ENCODE peak calls at places on chromosomes 16 and 17, in ten cellular contexts. Y, R, A, W, F, X, K, T, P and I are unnamed samples.

GRCh38 chr17:82848022-82848592 is 8.3 kb upstream of the ZNF750 start:
- DNase-seq in K (no peak), W (peak; percentile 89), X (no peak), F (peak; percentile 82), T (peak; percentile 82), Y (peak; percentile 79), P (no peak), R (no peak), A (no peak), I (no peak)

GRCh38 chr17:35807371-35808144 is 1.7 kb upstream of the TAF15 start:
- DNase-seq in R (no peak), W (peak; percentile 37), F (peak; percentile 70), A (no peak), P (no peak), T (no peak), Y (peak; percentile 74), K (no peak), X (no peak), I (no peak)

GRCh38 chr16:4886151-4886550 is 38.9 kb downstream of the UBN1 start:
- DNase-seq in T (no peak), F (no peak), X (no peak), W (no peak), A (no peak), K (no peak), R (no peak), P (no peak), Y (no peak), I (no peak)

GRCh38 chr16:19118938-19119431 is 5.2 kb downstream of the ITPRIPL2 start:
- DNase-seq in F (peak; percentile 93), T (peak; percentile 34), A (peak; percentile 58), P (peak; percentile 68), Y (peak; percentile 95), W (peak; percentile 84), K (no peak), X (no peak), R (no peak), I (no peak)

GRCh38 chr17:27888945-27889344 is 4.2 kb downstream of the LYRM9 start:
- DNase-seq in P (no peak), X (no peak), W (peak; percentile 86), A (no peak), R (no peak), Y (peak; percentile 4), F (no peak), K (no peak), T (no peak), I (no peak)

GRCh38 chr17:39739020-39739884 is 1.5 kb downstream of the GRB7 start:
- DNase-seq in T (peak; percentile 91), Y (no peak), W (peak; percentile 84), R (peak; percentile 45), P (no peak), X (no peak), A (peak; percentile 54), K (no peak), F (no peak), I (no peak)

GRCh38 chr17:1056761-1057160 is 59.8 kb downstream of the TIMM22 start:
- DNase-seq in R (no peak), P (no peak), F (no peak), X (no peak), K (no peak), W (no peak), A (no peak), T (no peak), Y (no peak), I (no peak)

GRCh38 chr16:4385789-4386451 is 14.3 kb downstream of the VASN start:
- DNase-seq in F (no peak), P (no peak), X (no peak), R (no peak), W (no peak), Y (no peak), A (no peak), K (no peak), T (no peak), I (no peak)

GRCh38 chr16:23578096-23578830 is 17.9 kb downstream of the NDUFAB1 start:
- DNase-seq in T (no peak), F (peak; percentile 32), X (no peak), W (no peak), P (no peak), R (no peak), A (peak; percentile 33), K (no peak), Y (peak; percentile 24), I (no peak)

GRCh38 chr17:73261952-73262675 is 434 bp upstream of the CPSF4L start:
- DNase-seq in W (no peak), Y (no peak), T (peak; percentile 83), F (no peak), K (no peak), X (no peak), A (peak; percentile 91), P (no peak), R (no peak), I (no peak)

GRCh38 chr16:14244344-14245010 is 173.4 kb downstream of the MRTFB start:
- DNase-seq in A (no peak), T (no peak), R (no peak), F (peak; percentile 60), X (no peak), P (no peak), W (no peak), Y (peak; percentile 44), K (no peak), I (no peak)

GRCh38 chr17:70239391-70239826 is 70.1 kb downstream of the KCNJ2 start:
- DNase-seq in F (no peak), P (no peak), X (no peak), R (no peak), W (no peak), T (no peak), Y (no peak), K (no peak), A (no peak), I (no peak)

GRCh38 chr17:76497979-76498885 is 3.0 kb downstream of the RHBDF2 start:
- DNase-seq in W (no peak), Y (peak; percentile 93), K (peak; percentile 38), A (peak; percentile 87), R (no peak), F (peak; percentile 74), P (peak; percentile 88), X (no peak), T (peak; percentile 60), I (peak; percentile 45)

GRCh38 chr16:80846275-80847013 is 42.0 kb upstream of the CDYL2 start:
- DNase-seq in A (no peak), Y (no peak), P (no peak), X (no peak), T (no peak), K (no peak), R (no peak), F (no peak), W (no peak), I (no peak)

GRCh38 chr17:65183736-65184135 is 46.6 kb downstream of the RGS9 start:
- DNase-seq in K (no peak), R (no peak), X (no peak), F (no peak), Y (peak; percentile 70), W (peak; percentile 84), T (no peak), P (no peak), A (no peak), I (no peak)

GRCh38 chr17:43114101-43114691 is 11.0 kb downstream of the BRCA1 start:
- DNase-seq in T (no peak), F (no peak), X (no peak), Y (no peak), W (no peak), R (no peak), K (no peak), P (no peak), A (no peak), I (no peak)

DNA sequence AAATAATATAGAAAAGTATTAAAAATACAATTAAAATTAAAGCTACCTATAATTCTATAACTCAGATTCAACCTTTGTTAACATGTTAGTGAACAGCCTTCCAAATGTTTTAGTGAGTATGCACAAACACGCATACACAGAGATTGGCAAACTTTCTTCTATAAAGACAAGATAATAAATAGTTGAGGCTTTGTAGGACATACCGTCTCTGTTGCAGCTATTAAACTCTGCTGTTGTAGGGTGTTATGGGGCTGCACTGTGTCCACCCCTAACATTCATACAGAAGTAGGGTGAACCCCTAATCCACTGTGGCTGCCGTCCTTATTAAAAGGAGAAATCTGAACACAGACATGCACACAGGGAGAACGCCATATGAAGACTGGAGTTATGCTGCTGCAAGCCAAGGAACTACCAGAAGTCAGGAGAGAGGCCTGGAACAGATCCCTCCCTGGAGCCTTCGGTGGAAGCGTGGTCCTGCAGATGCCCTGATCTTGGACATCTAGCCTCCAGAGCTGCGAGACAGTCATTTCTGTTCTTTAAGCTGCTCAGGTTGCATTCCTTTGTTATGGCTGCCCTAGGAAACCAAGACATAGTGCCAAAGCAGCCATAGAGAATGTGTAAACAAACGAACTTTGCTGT is 383.2 kb downstream of the GRIN2A start:
- DNase-seq in K (no peak), R (no peak), T (no peak), A (no peak), W (no peak), X (no peak), P (no peak), Y (no peak), F (no peak), I (no peak)
- H3K36me3 ChIP-seq in K (no peaks in the 10 kb centered on the region), R (no peaks in the 10 kb centered on the region), T (no peaks in the 10 kb centered on the region), A (no peaks in the 10 kb centered on the region), W (no peaks in the 10 kb centered on the region), X (no peaks in the 10 kb centered on the region), P (no peaks in the 10 kb centered on the region), Y (no peaks in the 10 kb centered on the region), F (no peaks in the 10 kb centered on the region), I (no peaks in the 10 kb centered on the region)

GRCh38 chr16:502179-502943 is 25.2 kb upstream of the CAPN15 start:
- DNase-seq in Y (no peak), P (no peak), W (no peak), R (no peak), F (no peak), T (peak; percentile 80), A (no peak), X (no peak), K (no peak), I (no peak)
- H3K27ac ChIP-seq in Y (no peak overlapping the region), P (peak overlapping the region; percentile 33), W (no peak overlapping the region), R (no peak overlapping the region), F (no peak overlapping the region), T (peak overlapping the region; percentile 54), A (no peak overlapping the region), X (no peak overlapping the region), K (no peak overlapping the region), I (no peak overlapping the region)

GRCh38 chr17:49514374-49514738 is 19.3 kb downstream of the NGFR start:
- DNase-seq in F (peak; percentile 9), W (no peak), R (no peak), A (no peak), T (no peak), Y (no peak), K (no peak), P (no peak), X (no peak), I (no peak)
- TF ChIP-seq CTCF in F (no peak), W (no peak), R (no peak), A (no peak), T (no peak), Y (peak; percentile 16), K (no peak), P (no peak), X (peak; percentile 15), I (no peak)

GRCh38 chr16:57081744-57082143 is 10.6 kb upstream of the CPNE2 start:
- DNase-seq in Y (no peak), F (no peak), W (no peak), K (no peak), P (no peak), R (no peak), T (no peak), X (no peak), A (no peak), I (no peak)
- H3K36me3 ChIP-seq in Y (peaks cover 3% of the 10 kb centered on the region), F (peaks cover 5% of the 10 kb centered on the region), W (no peaks in the 10 kb centered on the region), K (no peaks in the 10 kb centered on the region), P (peaks cover 73% of the 10 kb centered on the region), R (peaks cover 55% of the 10 kb centered on the region), T (no peaks in the 10 kb centered on the region), X (peaks cover 4% of the 10 kb centered on the region), A (no peaks in the 10 kb centered on the region), I (no peaks in the 10 kb centered on the region)

GRCh38 chr17:64131606-64132270 is 1.8 kb upstream of the ERN1 start:
- DNase-seq in T (no peak), A (no peak), R (peak; percentile 76), W (no peak), X (no peak), P (no peak), Y (no peak), K (no peak), F (no peak), I (no peak)
- H3K27ac ChIP-seq in T (peak overlapping the region; percentile 100), A (peak overlapping the region; percentile 94), R (peak overlapping the region; percentile 61), W (no peak overlapping the region), X (peak overlapping the region; percentile 83), P (peak overlapping the region; percentile 98), Y (no peak overlapping the region), K (no peak overlapping the region), F (no peak overlapping the region), I (peak overlapping the region; percentile 98)